ENCODE peak calls at places on chromosomes 4 and X, in eight cellular contexts. A is aorta; G is CD4-positive, alpha-beta T cell; N is fibroblast of lung; E is HCT116; P is CD8-positive, alpha-beta memory T cell; Q is endodermal cell; O is effector memory CD4-positive, alpha-beta T cell. T is an unnamed sample.
A peak's percentile ranks its signal among the peaks of the same experiment; 100 is the strongest.

GRCh38 chrX:137052641-137053235 is 18.9 kb upstream of the GPR101 start:
- DNase-seq in A (no peak), G (peak; percentile 7), N (no peak), E (no peak), P (no peak), Q (peak; percentile 65), O (no peak), T (no peak)

GRCh38 chr4:83285022-83285387 is 407 bp upstream of the COQ2 start:
- DNase-seq in A (no peak), G (peak; percentile 8), N (peak; percentile 61), E (no peak), P (no peak), Q (peak; percentile 45), O (no peak), T (peak; percentile 22)

GRCh38 chr4:37958932-37959331 is 1.3 kb upstream of the PTTG2 start:
- DNase-seq in A (no peak), G (no peak), N (no peak), E (no peak), P (no peak), Q (no peak), O (no peak), T (no peak)

GRCh38 chr4:187357861-187358260 is 634.2 kb upstream of the FAT1 start:
- DNase-seq in A (no peak), G (no peak), N (no peak), E (no peak), P (no peak), Q (no peak), O (no peak), T (no peak)

GRCh38 chr4:47842985-47843384 is 5.1 kb upstream of the CORIN start:
- DNase-seq in A (no peak), G (no peak), N (peak; percentile 47), E (no peak), P (no peak), Q (no peak), O (no peak), T (no peak)

GRCh38 chrX:71532078-71532752 is 689 bp upstream of the OGT start:
- DNase-seq in A (no peak), G (peak; percentile 71), N (peak; percentile 38), E (no peak), P (peak; percentile 24), Q (no peak), O (peak; percentile 61), T (no peak)

GRCh38 chr4:32858971-32859370 is 2138.8 kb downstream of the PCDH7 start:
- DNase-seq in A (no peak), G (no peak), N (peak; percentile 92), E (peak; percentile 56), P (no peak), Q (no peak), O (no peak), T (peak; percentile 27)

GRCh38 chr4:117491531-117491930 is 406.2 kb upstream of the TRAM1L1 start:
- DNase-seq in A (no peak), G (no peak), N (no peak), E (no peak), P (no peak), Q (no peak), O (no peak), T (no peak)

GRCh38 chr4:40990202-40990898 is 224.0 kb downstream of the APBB2 start:
- DNase-seq in A (no peak), G (no peak), N (peak; percentile 97), E (peak; percentile 73), P (no peak), Q (no peak), O (no peak), T (peak; percentile 77)

DNA sequence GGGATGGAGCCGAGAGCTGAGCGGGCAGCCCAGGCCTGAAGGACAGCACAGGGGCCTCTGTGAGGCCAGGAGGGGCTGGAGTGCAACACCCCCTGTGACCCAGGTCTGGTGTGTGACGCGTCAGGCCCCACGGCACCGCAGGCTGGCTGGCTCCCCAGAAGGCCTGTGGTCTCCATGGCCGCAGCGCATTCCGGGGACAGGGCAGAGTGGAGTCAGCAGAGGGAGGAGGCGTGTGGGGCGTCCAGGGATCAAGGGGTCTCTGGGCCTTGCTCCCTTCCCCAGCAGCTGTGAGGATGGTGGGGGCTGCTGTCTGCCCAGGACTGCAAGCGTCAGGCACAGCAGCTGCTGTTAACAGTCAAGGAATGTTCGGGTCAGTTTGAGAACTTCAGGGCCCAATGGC is 18.1 kb downstream of the PCGF3 start:
- DNase-seq in A (peak; percentile 76), G (no peak), N (no peak), E (no peak), P (no peak), Q (no peak), O (no peak), T (no peak)
- H3K27ac ChIP-seq in A (no peak overlapping the region), G (no peak overlapping the region), N (peak overlapping the region; percentile 70), E (no peak overlapping the region), P (no peak overlapping the region), Q (no peak overlapping the region), O (no peak overlapping the region), T (no peak overlapping the region)

GRCh38 chr4:177569443-177569842 is 127.2 kb upstream of the AGA start:
- DNase-seq in A (no peak), G (no peak), N (peak; percentile 79), E (no peak), P (no peak), Q (no peak), O (no peak), T (no peak)

GRCh38 chr4:177574446-177574845 is 132.2 kb upstream of the AGA start:
- DNase-seq in A (no peak), G (no peak), N (peak; percentile 27), E (no peak), P (no peak), Q (no peak), O (no peak), T (peak; percentile 5)

DNA sequence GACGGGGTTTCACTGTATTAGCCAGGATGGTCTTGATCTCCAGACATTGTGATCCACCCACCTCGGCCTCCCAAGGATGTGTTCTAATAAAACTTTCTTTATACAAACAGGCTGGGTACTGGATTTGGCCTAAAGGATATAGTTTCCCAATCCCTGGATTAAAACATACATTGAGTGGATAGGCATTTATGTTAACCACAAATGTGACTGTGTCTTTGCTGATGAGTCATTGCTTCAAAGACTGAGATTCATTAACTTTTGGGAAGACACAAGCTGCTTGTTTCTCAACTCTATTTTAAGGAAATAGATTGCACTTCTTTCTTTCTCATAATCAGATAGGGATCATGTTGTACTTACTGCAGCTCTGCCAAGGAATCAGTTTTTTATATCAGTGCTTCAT is 131.2 kb upstream of the AGA start:
- DNase-seq in A (no peak), G (no peak), N (peak; percentile 96), E (peak; percentile 44), P (no peak), Q (no peak), O (no peak), T (peak; percentile 74)
- H3K27ac ChIP-seq in A (no peak overlapping the region), G (no peak overlapping the region), N (no peak overlapping the region), E (no peak overlapping the region), P (no peak overlapping the region), Q (no peak overlapping the region), O (no peak overlapping the region), T (peak overlapping the region; percentile 72)

GRCh38 chrX:19849433-19850190 is 37.8 kb downstream of the SH3KBP1 start:
- DNase-seq in A (no peak), G (no peak), N (peak; percentile 7), E (no peak), P (no peak), Q (no peak), O (no peak), T (no peak)
- H3K27ac ChIP-seq in A (no peak overlapping the region), G (no peak overlapping the region), N (no peak overlapping the region), E (no peak overlapping the region), P (no peak overlapping the region), Q (no peak overlapping the region), O (no peak overlapping the region), T (no peak overlapping the region)

DNA sequence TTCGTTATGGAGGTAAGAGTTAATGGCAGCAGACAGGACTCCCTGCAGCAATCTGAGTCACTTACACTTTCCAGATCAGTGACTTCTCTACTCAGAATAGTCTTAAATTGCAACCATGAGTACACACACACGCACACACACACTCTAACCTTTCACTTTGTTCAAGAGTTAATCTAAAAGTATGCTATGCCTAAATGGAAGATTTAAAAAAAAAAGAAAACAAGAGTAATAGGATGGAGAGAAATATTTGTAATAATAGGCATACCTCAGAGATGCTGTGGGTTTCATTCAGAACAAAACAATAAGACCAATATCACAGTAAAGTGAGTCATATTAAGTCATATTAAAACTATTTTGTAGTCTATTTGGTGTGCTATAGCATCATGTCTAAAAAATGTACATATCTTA is 969.1 kb upstream of the PCDH10 start:
- DNase-seq in A (no peak), G (no peak), N (peak; percentile 36), E (no peak), P (no peak), Q (no peak), O (no peak), T (peak; percentile 6)
- H3K27ac ChIP-seq in A (no peak overlapping the region), G (no peak overlapping the region), N (no peak overlapping the region), E (no peak overlapping the region), P (no peak overlapping the region), Q (no peak overlapping the region), O (no peak overlapping the region), T (no peak overlapping the region)

GRCh38 chr4:55358246-55358645 is 12.2 kb downstream of the SRD5A3 start:
- DNase-seq in A (no peak), G (no peak), N (no peak), E (no peak), P (no peak), Q (no peak), O (no peak), T (no peak)

GRCh38 chr4:55355555-55355954 is 9.5 kb downstream of the SRD5A3 start:
- DNase-seq in A (no peak), G (no peak), N (no peak), E (no peak), P (no peak), Q (no peak), O (no peak), T (no peak)

GRCh38 chr4:55358668-55359067 is 12.6 kb downstream of the SRD5A3 start:
- DNase-seq in A (no peak), G (no peak), N (peak; percentile 84), E (peak; percentile 50), P (no peak), Q (no peak), O (no peak), T (peak; percentile 88)

GRCh38 chr4:55356991-55357461 is 11.0 kb downstream of the SRD5A3 start:
- DNase-seq in A (no peak), G (no peak), N (peak; percentile 38), E (no peak), P (no peak), Q (no peak), O (no peak), T (no peak)

DNA sequence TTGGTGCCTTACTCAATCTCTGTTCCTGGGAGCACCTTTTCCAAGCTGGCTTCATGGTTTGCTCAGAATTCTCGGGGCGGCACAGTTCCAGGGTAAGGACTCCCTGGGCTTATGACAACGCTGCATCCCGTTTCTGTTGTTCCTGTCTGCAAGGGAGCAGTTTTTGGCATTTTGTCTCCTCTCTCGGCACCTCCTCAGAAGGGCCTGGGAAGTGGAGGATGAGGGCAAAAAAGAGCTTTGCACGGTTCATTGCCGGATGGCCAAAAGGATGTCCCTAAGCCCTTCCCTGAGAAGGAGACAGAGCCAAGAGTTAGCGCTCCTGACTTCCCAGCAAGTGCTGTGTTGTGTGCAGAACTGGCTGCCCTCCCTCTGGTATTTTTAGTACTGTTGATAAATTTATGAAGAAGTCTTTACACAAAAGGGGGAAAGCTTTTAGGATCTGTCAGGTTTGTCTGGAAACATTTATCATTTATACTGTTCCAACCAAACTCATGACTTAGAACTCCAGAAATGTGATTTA is 13.4 kb downstream of the SRD5A3 start:
- DNase-seq in A (no peak), G (no peak), N (no peak), E (no peak), P (no peak), Q (no peak), O (no peak), T (no peak)
- H3K27ac ChIP-seq in A (peak overlapping the region; percentile 85), G (no peak overlapping the region), N (peak overlapping the region; percentile 25), E (peak overlapping the region; percentile 53), P (no peak overlapping the region), Q (no peak overlapping the region), O (no peak overlapping the region), T (peak overlapping the region; percentile 65)